ENCODE peak calls at places on chromosomes 12 and 14, in seven cellular contexts. W is CD4-positive, alpha-beta memory T cell; O is left ventricle myocardium inferior; X is CD4-positive, alpha-beta T cell; M is thoracic aorta; C is CD8-positive, alpha-beta T cell; H is HepG2. A is an unnamed sample.

GRCh38 chr14:55589171-55589570 is 9.2 kb downstream of the KTN1 start:
- DNase-seq in W (no peak), O (no peak), X (no peak), M (no peak), C (no peak), H (no peak), A (no peak)

GRCh38 chr14:77120771-77121743 is 20.5 kb downstream of the ZDHHC22 start:
- DNase-seq in W (peak; percentile 27), O (no peak), X (no peak), M (no peak), C (peak; percentile 52), H (no peak), A (no peak)

GRCh38 chr12:70070494-70071007 is 172.7 kb upstream of the CNOT2 start:
- DNase-seq in W (no peak), O (no peak), X (no peak), M (no peak), C (no peak), H (no peak), A (no peak)

GRCh38 chr12:6532927-6533652 is 1.2 kb upstream of the GAPDH start:
- DNase-seq in W (peak; percentile 37), O (peak; percentile 80), X (no peak), M (no peak), C (peak; percentile 34), H (peak; percentile 84), A (no peak)

GRCh38 chr14:105075364-105076295 is 10.4 kb upstream of the GPR132 start:
- DNase-seq in W (no peak), O (peak; percentile 68), X (no peak), M (no peak), C (no peak), H (no peak), A (no peak)

GRCh38 chr12:107025691-107026090 is 38.7 kb upstream of the MTERF2 start:
- DNase-seq in W (no peak), O (no peak), X (no peak), M (no peak), C (no peak), H (no peak), A (no peak)

GRCh38 chr12:115998119-115998633 is 279.3 kb downstream of the MED13L start:
- DNase-seq in W (peak; percentile 38), O (no peak), X (no peak), M (no peak), C (peak; percentile 20), H (peak; percentile 24), A (no peak)

GRCh38 chr12:108779998-108780688 is 48.8 kb upstream of the CORO1C start:
- DNase-seq in W (no peak), O (no peak), X (no peak), M (no peak), C (no peak), H (no peak), A (no peak)

GRCh38 chr12:41681898-41682297 is 462.8 kb downstream of the GXYLT1 start:
- DNase-seq in W (no peak), O (no peak), X (no peak), M (no peak), C (no peak), H (no peak), A (no peak)

GRCh38 chr12:19834596-19834995 is 395.3 kb downstream of the AEBP2 start:
- DNase-seq in W (no peak), O (no peak), X (no peak), M (no peak), C (no peak), H (no peak), A (no peak)

GRCh38 chr12:133080051-133080618 is 588 bp upstream of the ZNF140 start:
- DNase-seq in W (peak; percentile 97), O (peak; percentile 98), X (peak; percentile 93), M (peak; percentile 96), C (peak; percentile 99), H (peak; percentile 98), A (peak; percentile 90)
- H3K9me3 ChIP-seq in W (peaks cover 23% of the 10 kb centered on the region), O (peaks cover 83% of the 10 kb centered on the region), X (peaks cover 82% of the 10 kb centered on the region), M (peaks cover 77% of the 10 kb centered on the region), C (peaks cover 51% of the 10 kb centered on the region), H (peaks cover 77% of the 10 kb centered on the region), A (peaks cover 25% of the 10 kb centered on the region)

DNA sequence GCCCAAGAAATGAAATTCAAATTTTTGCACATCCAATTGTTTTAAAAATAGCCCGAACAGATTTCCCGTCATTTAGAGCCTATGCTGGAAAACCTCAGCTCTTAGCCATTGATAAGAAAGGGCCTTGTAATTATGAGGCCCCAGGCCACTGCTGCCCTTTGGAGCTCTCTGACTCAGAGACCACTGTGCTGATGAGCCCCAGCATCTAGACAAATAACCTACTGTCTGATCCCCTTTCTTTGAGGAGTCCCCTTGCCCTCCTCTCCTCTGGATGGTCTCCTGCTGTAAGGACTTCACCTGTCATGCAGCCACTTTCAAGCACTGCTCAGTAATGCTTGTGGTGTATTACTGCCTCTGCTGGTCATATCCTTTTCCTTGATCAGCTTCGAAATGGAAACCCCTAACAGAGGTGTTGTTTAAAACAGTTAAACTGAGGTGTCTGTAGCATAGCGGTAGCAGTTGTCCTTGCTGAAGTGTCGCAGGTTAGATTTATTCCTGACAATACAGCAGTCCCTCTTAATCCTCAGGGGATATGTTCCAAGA is 159.9 kb upstream of the SRRM4 start:
- DNase-seq in W (no peak), O (no peak), X (no peak), M (no peak), C (no peak), H (no peak), A (no peak)
- H3K9me3 ChIP-seq in W (no peaks in the 10 kb centered on the region), O (peaks cover 13% of the 10 kb centered on the region), X (no peaks in the 10 kb centered on the region), M (no peaks in the 10 kb centered on the region), C (no peaks in the 10 kb centered on the region), H (no peaks in the 10 kb centered on the region), A (no peaks in the 10 kb centered on the region)

GRCh38 chr14:70873627-70874026 is 33.6 kb upstream of the PCNX1 start:
- DNase-seq in W (peak; percentile 35), O (no peak), X (no peak), M (no peak), C (no peak), H (peak; percentile 38), A (no peak)

GRCh38 chr14:70871001-70871400 is 36.3 kb upstream of the PCNX1 start:
- DNase-seq in W (no peak), O (no peak), X (no peak), M (no peak), C (no peak), H (no peak), A (no peak)

GRCh38 chr14:70871863-70872677 is 35.2 kb upstream of the PCNX1 start:
- DNase-seq in W (peak; percentile 51), O (no peak), X (no peak), M (no peak), C (no peak), H (no peak), A (no peak)

DNA sequence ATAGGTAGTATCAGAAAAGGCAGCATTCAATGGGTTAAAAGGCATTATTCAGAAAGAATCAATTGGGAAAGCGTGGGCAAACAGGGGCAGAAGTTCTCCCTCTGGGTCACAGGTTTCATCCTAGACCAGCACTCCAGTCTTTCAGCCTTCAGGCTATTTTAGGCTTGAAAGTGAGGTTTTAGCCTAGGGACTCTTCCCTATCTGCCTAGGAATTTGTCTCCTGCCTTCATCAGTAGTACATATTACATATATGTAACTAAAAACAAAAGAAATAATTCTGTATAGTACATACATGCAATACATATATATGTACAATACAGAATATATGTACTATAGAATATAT is 34.6 kb upstream of the PCNX1 start:
- DNase-seq in W (no peak), O (no peak), X (no peak), M (no peak), C (no peak), H (no peak), A (no peak)
- H3K9me3 ChIP-seq in W (no peaks in the 10 kb centered on the region), O (peaks cover 26% of the 10 kb centered on the region), X (peaks cover 4% of the 10 kb centered on the region), M (no peaks in the 10 kb centered on the region), C (no peaks in the 10 kb centered on the region), H (peaks cover 10% of the 10 kb centered on the region), A (no peaks in the 10 kb centered on the region)

DNA sequence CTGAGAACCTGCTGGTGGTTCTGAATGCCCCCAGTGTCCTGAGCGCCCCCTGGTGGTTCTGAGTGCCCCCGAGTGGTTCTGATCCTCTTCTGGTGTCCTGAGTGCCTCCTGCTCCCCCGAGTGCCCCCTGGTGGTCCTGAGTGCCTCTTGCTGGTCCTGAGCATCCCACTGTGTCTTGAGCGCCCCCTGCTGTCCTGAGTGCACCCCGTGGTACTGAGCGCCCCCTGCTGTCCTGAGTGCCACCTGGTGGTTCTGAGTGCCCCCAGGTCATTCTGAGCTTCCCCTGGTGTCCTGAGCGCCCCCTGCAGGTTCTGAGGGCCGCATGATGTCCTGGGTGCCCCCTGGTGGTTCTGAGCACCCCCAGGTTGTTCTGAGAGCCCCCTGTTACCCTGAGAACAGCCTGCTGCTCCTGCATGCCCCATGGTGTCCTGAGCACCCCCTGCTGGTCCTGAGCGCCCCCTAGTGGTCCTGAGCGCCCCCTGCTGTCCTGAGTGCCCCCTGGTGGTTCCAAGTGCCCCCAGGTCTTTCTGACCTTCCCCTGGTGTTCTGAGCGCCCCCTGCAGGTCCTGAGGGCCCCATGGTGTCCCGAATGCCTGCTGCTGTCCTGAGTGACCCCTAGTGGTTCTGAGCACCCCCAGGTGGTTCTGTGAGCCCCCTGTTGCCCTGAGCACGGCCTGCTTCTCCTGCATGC is 1165.4 kb downstream of the TMEM121 start:
- DNase-seq in W (peak; percentile 28), O (peak; percentile 14), X (peak; percentile 23), M (no peak), C (peak; percentile 69), H (peak; percentile 8), A (peak; percentile 36)
- H3K9me3 ChIP-seq in W (no peaks in the 10 kb centered on the region), O (no peaks in the 10 kb centered on the region), X (no peaks in the 10 kb centered on the region), M (no peaks in the 10 kb centered on the region), C (no peaks in the 10 kb centered on the region), H (peaks cover 11% of the 10 kb centered on the region), A (no peaks in the 10 kb centered on the region)

DNA sequence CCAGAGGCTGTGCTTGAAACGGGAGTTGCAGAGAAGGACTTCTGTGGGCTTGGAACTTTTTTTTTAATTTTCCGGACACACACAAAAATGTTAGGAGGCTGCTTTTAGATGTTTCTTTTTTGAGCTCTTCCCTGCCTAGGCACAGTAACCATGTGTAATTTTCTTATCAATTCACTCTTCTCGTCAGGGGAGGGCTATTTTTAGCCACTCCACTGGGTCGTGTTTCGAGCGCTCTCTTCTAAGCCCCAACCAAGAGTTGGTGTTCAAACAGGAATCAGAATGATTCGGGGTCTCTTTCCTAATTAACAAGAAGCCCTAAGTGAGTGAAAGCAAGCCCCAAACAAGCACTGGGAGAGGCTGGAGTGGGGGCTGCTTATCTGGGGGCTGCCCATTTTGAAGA is 162.6 kb downstream of the CHST11 start:
- DNase-seq in W (no peak), O (no peak), X (no peak), M (no peak), C (no peak), H (no peak), A (no peak)
- H3K9me3 ChIP-seq in W (no peaks in the 10 kb centered on the region), O (no peaks in the 10 kb centered on the region), X (no peaks in the 10 kb centered on the region), M (no peaks in the 10 kb centered on the region), C (no peaks in the 10 kb centered on the region), H (no peaks in the 10 kb centered on the region), A (no peaks in the 10 kb centered on the region)

A was measured in T-helper 17 cell.